ENCODE peak calls at places on chromosomes 13 and 19, in five cellular contexts. A, I, K, W and D are unnamed samples.

GRCh38 chr13:94481966-94482365 is 2.5 kb upstream of the DCT start:
- DNase-seq in I (no peak), K (no peak), A (peak), W (no peak), D (no peak)

GRCh38 chr19:13441810-13442512 is 64.3 kb downstream of the CACNA1A start:
- DNase-seq in W (no peak), I (no peak), A (peak), K (no peak), D (peak)

GRCh38 chr13:24648271-24648670 is 31.9 kb upstream of the ATP12A start:
- DNase-seq in A (no peak), K (no peak), I (no peak), W (no peak), D (no peak)

GRCh38 chr13:70310720-70311119 is 202.5 kb upstream of the KLHL1 start:
- DNase-seq in W (peak), K (peak), A (peak), I (peak), D (peak)

GRCh38 chr13:51646041-51646670 is 61.9 kb downstream of the WDFY2 start:
- DNase-seq in K (no peak), A (no peak), I (no peak), W (no peak), D (peak)

GRCh38 chr19:39173502-39173991 is 23.2 kb upstream of the NCCRP1 start:
- DNase-seq in A (no peak), I (no peak), W (no peak), K (no peak), D (no peak)

GRCh38 chr19:3516675-3517207 is 10.6 kb downstream of the FZR1 start:
- DNase-seq in W (no peak), I (no peak), K (peak), A (no peak), D (no peak)

GRCh38 chr13:29892149-29892548 is 41.7 kb upstream of the UBL3 start:
- DNase-seq in I (no peak), K (no peak), A (no peak), W (no peak), D (peak)

GRCh38 chr13:97753942-97754670 is 199.4 kb upstream of the IPO5 start:
- DNase-seq in K (no peak), W (peak), I (no peak), A (no peak), D (peak)
- TF ChIP-seq CTCF in K (no peak), W (peak), I (no peak), A (no peak), D (peak)

DNA sequence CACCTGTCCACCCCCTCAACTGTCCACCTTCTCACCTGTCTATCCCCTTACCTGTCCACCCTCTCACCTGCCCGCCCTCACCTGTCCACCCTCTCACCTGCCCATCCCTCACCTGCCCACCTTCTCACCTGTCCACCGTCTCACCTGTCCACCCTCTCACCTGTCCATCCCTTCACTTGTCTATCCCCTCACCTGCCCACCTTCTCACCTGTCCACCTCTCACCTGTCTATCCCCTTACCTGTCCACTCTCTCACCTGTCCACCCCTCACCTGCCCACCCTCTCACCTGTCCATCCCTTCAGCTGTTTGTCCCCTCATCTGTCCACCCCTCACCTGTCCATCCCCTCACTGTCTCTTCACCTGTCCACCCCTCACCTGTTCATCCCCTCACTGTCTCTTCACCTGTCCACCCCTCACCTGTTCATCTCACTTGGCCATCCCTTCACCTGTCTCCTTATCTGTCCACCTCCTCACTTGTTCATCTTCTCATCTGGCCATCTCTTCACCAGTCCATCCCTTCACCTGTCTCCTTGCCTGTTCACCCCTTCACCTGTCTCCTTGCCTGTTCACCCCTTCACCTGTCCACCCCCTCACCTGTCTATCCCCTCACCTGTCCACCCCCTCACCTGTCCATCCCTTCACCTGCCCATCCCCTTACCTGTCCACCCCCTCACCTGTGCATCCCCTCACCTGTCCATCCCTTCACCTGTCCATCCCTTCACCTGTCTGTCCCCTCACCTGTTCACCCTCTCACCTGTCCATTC is 12.7 kb upstream of the KANK2 start:
- DNase-seq in I (no peak), K (no peak), W (no peak), A (no peak), D (no peak)
- TF ChIP-seq CTCF in I (no peak), K (no peak), W (no peak), A (no peak), D (no peak)

GRCh38 chr13:77506874-77507273 is 28.6 kb upstream of the SCEL start:
- DNase-seq in A (peak), K (no peak), W (no peak), I (peak), D (no peak)
- TF ChIP-seq CTCF in A (peak), K (no peak), W (no peak), I (no peak), D (peak)

GRCh38 chr19:48634036-48634342 is 3.2 kb downstream of the DBP start:
- DNase-seq in A (no peak), K (no peak), I (no peak), W (no peak), D (no peak)

GRCh38 chr19:48633148-48634035 is 3.8 kb downstream of the DBP start:
- DNase-seq in A (no peak), I (no peak), K (no peak), W (peak), D (peak)

GRCh38 chr19:48634424-48635262 is 2.5 kb downstream of the DBP start:
- DNase-seq in A (peak), I (peak), K (peak), W (peak), D (peak)

GRCh38 chr19:48631254-48631653 is 5.9 kb downstream of the DBP start:
- DNase-seq in I (no peak), K (no peak), A (no peak), W (no peak), D (peak)

GRCh38 chr19:48632692-48633147 is 4.5 kb downstream of the DBP start:
- DNase-seq in W (no peak), K (no peak), I (no peak), A (no peak), D (peak)
- TF ChIP-seq CTCF in W (no peak), K (no peak), I (no peak), A (no peak), D (no peak)

GRCh38 chr13:52846567-52847321 is 1.7 kb downstream of the PCDH8 start:
- DNase-seq in K (no peak), A (peak), W (no peak), I (no peak), D (peak)
- TF ChIP-seq CTCF in K (no peak), A (peak), W (peak), I (no peak), D (peak)

DNA sequence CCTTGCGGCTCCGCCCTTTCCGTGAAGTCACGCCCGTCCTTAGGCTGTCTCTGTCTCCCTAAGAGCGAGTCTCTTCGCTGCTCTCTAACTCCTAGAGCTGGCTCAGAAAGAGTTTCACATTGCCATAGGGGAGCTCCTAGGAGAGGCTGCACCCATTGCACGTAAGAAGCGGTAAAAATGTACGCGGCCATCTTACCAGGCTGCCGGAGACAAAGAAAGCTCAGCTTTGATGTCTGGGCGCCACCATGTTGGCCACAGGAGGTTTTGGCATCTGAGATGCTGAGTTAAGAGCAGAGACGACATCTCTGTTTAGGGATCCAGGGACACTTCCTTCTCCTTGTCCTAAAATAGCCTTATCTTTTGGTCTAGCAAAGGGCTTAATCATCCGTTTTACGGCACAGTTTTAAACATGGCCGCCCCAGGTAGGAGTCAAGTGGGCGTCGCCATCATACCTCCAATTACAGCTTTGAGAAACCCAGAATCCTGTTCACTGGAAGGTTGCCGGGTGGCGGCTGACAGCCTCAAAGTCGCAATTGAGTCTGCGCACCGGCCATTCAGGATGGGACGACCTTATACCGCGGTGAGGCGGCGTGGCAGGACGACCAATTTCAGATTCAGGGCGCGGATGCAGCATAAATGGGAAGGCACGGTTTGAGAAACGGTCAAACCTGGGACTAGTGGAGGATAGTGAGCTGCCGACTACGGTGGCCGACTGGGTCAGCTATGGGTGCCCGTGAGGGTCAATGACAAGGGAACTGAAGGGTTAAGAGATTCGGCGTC is at the start of gene ZNF793:
- DNase-seq in A (peak), I (no peak), W (peak), K (peak), D (peak)
- TF ChIP-seq CTCF in A (no peak), I (no peak), W (no peak), K (no peak), D (no peak)

DNA sequence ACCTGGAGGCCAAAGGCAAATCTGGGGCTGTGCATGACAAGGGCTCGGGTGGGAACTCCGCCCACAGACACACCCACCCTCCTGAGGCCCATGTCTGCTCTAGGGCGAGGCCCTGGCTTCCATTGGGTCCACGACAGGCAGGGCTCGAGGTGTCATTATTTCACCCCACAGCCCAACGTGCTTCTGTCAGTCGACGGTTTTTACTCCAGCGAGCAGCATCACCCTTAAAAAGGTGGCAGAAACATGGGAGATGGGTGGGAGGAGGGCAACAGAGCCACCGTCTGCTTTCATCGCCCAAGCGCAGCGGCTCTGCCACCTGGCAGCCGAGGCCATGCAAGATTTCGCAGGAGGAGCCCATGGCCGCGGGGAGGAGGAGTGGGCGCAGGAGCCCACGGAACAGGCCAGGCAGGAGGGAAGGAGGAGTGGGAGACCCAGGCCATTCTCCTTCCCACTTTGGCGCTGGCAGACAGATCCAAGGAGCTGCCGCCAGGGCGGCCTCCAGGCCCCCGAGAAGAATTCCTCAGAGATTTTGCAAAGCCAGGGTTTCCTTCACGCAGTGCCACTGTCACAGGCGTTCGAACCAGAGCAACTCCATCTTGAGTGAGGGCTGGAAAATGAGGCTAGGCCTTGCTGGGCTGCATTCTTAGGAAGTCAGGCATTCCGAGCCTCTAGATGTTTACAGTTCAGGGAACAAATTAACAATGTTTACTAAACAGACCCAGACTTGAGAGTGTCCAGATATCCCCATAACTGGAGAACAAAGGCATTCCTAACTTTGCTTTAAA is 49.3 kb upstream of the TUBGCP3 start:
- DNase-seq in I (no peak), K (no peak), W (no peak), A (no peak), D (peak)
- TF ChIP-seq CTCF in I (no peak), K (no peak), W (no peak), A (no peak), D (peak)